ENCODE peak calls at places on chromosomes 12 and 14, in four cellular contexts. H is mesenchymal stem cell, E is H1, D is mesendoderm. W is an unnamed sample.

GRCh38 chr14:76834296-76834695 is 8.1 kb downstream of the LRRC74A start:
- DNase-seq in D (no peak), E (no peak), H (no peak), W (no peak)

GRCh38 chr12:58293308-58293983 is 352.1 kb downstream of the ATP23 start:
- DNase-seq in H (no peak), E (no peak), D (no peak), W (no peak)

GRCh38 chr14:77151245-77151644 is 9.7 kb upstream of the ZDHHC22 start:
- DNase-seq in D (peak), E (no peak), H (peak), W (no peak)

GRCh38 chr12:58750484-58750883 is 169.8 kb downstream of the LRIG3 start:
- DNase-seq in H (peak), E (no peak), D (no peak), W (no peak)

GRCh38 chr14:58598028-58598850 is 39.5 kb upstream of the DACT1 start:
- DNase-seq in D (no peak), E (no peak), H (no peak), W (no peak)

GRCh38 chr14:100623961-100624360 is 36.7 kb upstream of the BEGAIN start:
- DNase-seq in E (no peak), H (no peak), D (no peak), W (no peak)

GRCh38 chr12:7303772-7304171 is at the start of gene ACSM4:
- DNase-seq in D (no peak), E (no peak), H (no peak), W (no peak)

GRCh38 chr12:52837341-52837741 is 3.2 kb upstream of the KRT79 start:
- DNase-seq in E (no peak), D (peak), H (peak), W (peak)

GRCh38 chr12:24919346-24920001 is 29.4 kb downstream of the BCAT1 start:
- DNase-seq in H (no peak), E (no peak), D (no peak), W (no peak)

GRCh38 chr14:31456841-31457664 is at the start of gene DTD2:
- DNase-seq in H (peak), E (peak), D (peak), W (peak)

DNA sequence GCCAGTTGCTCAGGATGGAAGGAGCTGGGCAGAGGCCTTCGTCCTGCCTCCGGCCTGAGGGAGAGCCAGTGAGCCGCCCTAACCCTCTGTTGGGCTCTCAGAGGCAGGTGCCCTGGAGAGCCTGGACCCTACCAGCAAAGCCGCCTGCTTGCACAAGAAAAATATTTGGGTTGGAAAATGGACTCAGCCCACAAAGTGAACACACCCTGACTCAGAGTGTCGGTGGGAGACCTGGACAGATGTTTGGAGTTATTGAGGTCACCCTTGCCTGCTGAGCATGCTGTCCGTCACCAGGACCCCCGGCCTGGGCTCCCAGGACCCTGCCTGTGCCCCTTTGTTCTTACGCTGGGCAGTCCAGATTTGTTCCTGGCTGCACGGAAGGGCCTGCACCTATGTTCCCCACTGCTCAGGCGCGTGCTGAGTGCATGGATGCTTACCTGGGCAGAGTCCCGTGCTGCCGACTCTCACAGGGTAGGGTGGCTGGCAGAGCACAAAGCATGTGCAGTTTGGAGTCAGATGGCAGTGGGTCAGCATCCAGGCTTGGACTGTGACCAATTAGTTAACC is 22.4 kb downstream of the FAM181A start:
- DNase-seq in E (no peak), D (no peak), H (no peak), W (no peak)
- H2BK120ac ChIP-seq in E (no peak), D (no peak), H (no peak), W (no peak)

DNA sequence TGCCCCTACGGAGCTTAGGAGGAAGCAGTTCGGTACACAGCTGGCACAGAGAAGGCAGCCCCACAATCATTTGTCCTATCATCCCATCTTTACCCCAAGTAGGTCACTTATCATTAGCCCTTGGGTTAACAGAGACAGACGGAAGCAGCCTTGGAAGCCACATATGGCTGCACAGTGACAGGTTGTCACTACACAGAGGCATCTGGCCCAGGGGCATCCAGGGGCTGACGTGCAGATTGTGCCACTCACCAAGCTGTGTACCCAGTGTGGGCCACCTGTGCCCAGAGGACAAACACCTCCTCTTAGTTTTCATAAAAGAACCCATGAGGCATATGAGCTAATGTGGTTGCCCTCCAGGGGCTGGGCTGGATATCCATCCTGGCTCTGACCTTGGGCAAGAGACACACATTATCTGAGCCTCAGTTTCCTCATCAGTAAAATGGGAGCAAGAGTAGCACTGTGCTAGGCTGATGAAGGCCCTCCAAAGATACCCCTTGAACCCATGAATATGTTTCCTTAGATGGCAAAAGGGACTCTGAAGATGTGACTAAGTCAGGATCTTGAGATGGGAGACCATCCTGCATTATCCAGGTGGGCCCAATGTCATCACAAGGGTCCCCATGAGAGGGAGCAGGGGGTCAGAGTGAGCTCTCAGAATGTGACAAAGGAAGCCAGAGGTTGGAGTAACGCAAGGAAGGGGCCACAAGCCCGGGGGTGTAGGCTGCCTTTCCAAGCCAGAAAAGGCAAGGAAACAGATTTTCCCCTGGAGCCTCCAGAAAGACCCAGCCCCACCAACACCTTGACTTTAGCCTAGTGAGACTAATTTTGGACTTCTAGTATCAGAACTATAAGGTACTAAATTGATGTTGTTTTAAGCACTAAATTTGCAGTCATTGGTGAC is 64.6 kb downstream of the C14orf132 start:
- DNase-seq in E (no peak), D (no peak), H (no peak), W (no peak)
- H3K4me2 ChIP-seq in E (no peak), D (no peak), H (no peak), W (no peak)

GRCh38 chr14:104388631-104389325 is 190.8 kb upstream of the C14orf180 start:
- DNase-seq in E (no peak), H (no peak), D (no peak), W (no peak)

GRCh38 chr14:104386281-104386841 is 193.2 kb upstream of the C14orf180 start:
- DNase-seq in E (no peak), H (no peak), D (no peak), W (no peak)

GRCh38 chr14:104388011-104388521 is 191.5 kb upstream of the C14orf180 start:
- DNase-seq in D (no peak), E (no peak), H (no peak), W (no peak)

GRCh38 chr14:104387000-104387384 is 192.6 kb upstream of the C14orf180 start:
- DNase-seq in D (no peak), H (no peak), E (no peak), W (no peak)

GRCh38 chr14:104387385-104388010 is 192.1 kb upstream of the C14orf180 start:
- DNase-seq in D (no peak), H (no peak), E (no peak), W (no peak)
- H2BK120ac ChIP-seq in D (no peak), H (no peak), E (no peak), W (no peak)

GRCh38 chr14:69288001-69288771 is 28.2 kb downstream of the GALNT16 start:
- DNase-seq in E (no peak), H (peak), D (peak), W (no peak)
- H3K4me2 ChIP-seq in E (no peak), H (no peak), D (no peak), W (no peak)

GRCh38 chr12:49554266-49554665 is 13.7 kb downstream of the MCRS1 start:
- DNase-seq in D (no peak), E (no peak), H (no peak), W (no peak)
- H2BK120ac ChIP-seq in D (no peak), E (no peak), H (no peak), W (no peak)

W was measured in trophoblast cell.